ENCODE peak calls at places on chromosomes 5 and 9, in six cellular contexts. C, J, I, G, E and S are unnamed samples.

GRCh38 chr9:90523953-90524352 is 118.7 kb downstream of the DIRAS2 start:
- DNase-seq in C (no peak), J (no peak), I (no peak), G (no peak), E (no peak), S (no peak)

GRCh38 chr5:1325191-1325741 is 19.6 kb downstream of the CLPTM1L start:
- DNase-seq in C (no peak), J (no peak), I (no peak), G (no peak), E (no peak), S (no peak)

GRCh38 chr5:168603776-168604175 is 24.6 kb upstream of the PANK3 start:
- DNase-seq in C (no peak), J (no peak), I (no peak), G (no peak), E (peak), S (no peak)

GRCh38 chr5:100904259-100904822 is 1.3 kb upstream of the ST8SIA4 start:
- DNase-seq in C (no peak), J (peak), I (no peak), G (peak), E (no peak), S (no peak)

GRCh38 chr5:153352685-153353219 is 137.7 kb upstream of the GRIA1 start:
- DNase-seq in C (no peak), J (no peak), I (no peak), G (no peak), E (no peak), S (no peak)

GRCh38 chr5:179293276-179293675 is 52.0 kb downstream of the ADAMTS2 start:
- DNase-seq in C (no peak), J (no peak), I (peak), G (no peak), E (no peak), S (no peak)

GRCh38 chr5:91787718-91788117 is 404.6 kb upstream of the ARRDC3 start:
- DNase-seq in C (no peak), J (no peak), I (no peak), G (no peak), E (no peak), S (no peak)

GRCh38 chr5:54136666-54137440 is 173.5 kb downstream of the ARL15 start:
- DNase-seq in C (no peak), J (no peak), I (no peak), G (no peak), E (no peak), S (no peak)

GRCh38 chr5:164433471-164433870 is 928.1 kb downstream of the MAT2B start:
- DNase-seq in C (no peak), J (no peak), I (no peak), G (no peak), E (no peak), S (no peak)

GRCh38 chr5:168341178-168341577 is 49.7 kb downstream of the WWC1 start:
- DNase-seq in C (no peak), J (no peak), I (no peak), G (no peak), E (no peak), S (no peak)

GRCh38 chr9:78300209-78300608 is 3.3 kb downstream of the PSAT1 start:
- DNase-seq in C (no peak), J (no peak), I (no peak), G (no peak), E (no peak), S (no peak)

GRCh38 chr9:104944356-104944755 is 16.4 kb upstream of the ABCA1 start:
- DNase-seq in C (no peak), J (no peak), I (no peak), G (no peak), E (no peak), S (no peak)

GRCh38 chr5:159135896-159136531 is 36.3 kb upstream of the EBF1 start:
- DNase-seq in C (no peak), J (no peak), I (no peak), G (no peak), E (peak), S (no peak)

GRCh38 chr9:92094655-92095054 is 20.6 kb downstream of the SPTLC1 start:
- DNase-seq in C (no peak), J (no peak), I (no peak), G (no peak), E (no peak), S (no peak)

GRCh38 chr9:86281577-86282076 is 711 bp downstream of the ISCA1 start:
- DNase-seq in C (no peak), J (no peak), I (peak), G (no peak), E (no peak), S (no peak)

GRCh38 chr5:138386290-138386689 is 33.8 kb downstream of the KDM3B start:
- DNase-seq in C (no peak), J (peak), I (no peak), G (no peak), E (no peak), S (no peak)

GRCh38 chr9:121880343-121880742 is 212.8 kb downstream of the TTLL11 start:
- DNase-seq in C (no peak), J (no peak), I (no peak), G (no peak), E (no peak), S (no peak)

GRCh38 chr5:180212363-180213255 is 3.6 kb upstream of the RASGEF1C start:
- DNase-seq in C (no peak), J (no peak), I (no peak), G (no peak), E (no peak), S (no peak)

GRCh38 chr5:871596-872298 is 20.9 kb downstream of the BRD9 start:
- DNase-seq in C (no peak), J (no peak), I (no peak), G (no peak), E (no peak), S (no peak)